ENCODE peak calls at places on chromosomes 1 and 21, in five cellular contexts. W, Q, V, F and C are unnamed samples.

GRCh38 chr1:68361511-68361910 is 88.2 kb downstream of the RPE65 start:
- DNase-seq in W (no peak), Q (no peak), V (no peak), F (peak; percentile 9), C (no peak)

GRCh38 chr1:84885469-84885868 is 7.5 kb downstream of the LPAR3 start:
- DNase-seq in W (no peak), Q (no peak), V (no peak), F (no peak), C (no peak)

GRCh38 chr1:160720366-160720765 is 8.7 kb upstream of the CD48 start:
- DNase-seq in W (no peak), Q (peak; percentile 5), V (no peak), F (peak; percentile 17), C (peak; percentile 50)

GRCh38 chr1:231918239-231919015 is 291.8 kb downstream of the DISC1 start:
- DNase-seq in W (no peak), Q (peak; percentile 79), V (peak; percentile 18), F (peak; percentile 53), C (peak; percentile 80)

GRCh38 chr1:182174202-182174855 is 112.8 kb upstream of the ZNF648 start:
- DNase-seq in W (no peak), Q (no peak), V (peak; percentile 51), F (peak; percentile 69), C (peak; percentile 56)

GRCh38 chr1:2928733-2929325 is 92.4 kb upstream of the ACTRT2 start:
- DNase-seq in W (no peak), Q (no peak), V (no peak), F (no peak), C (no peak)

GRCh38 chr1:36824390-36824861 is 209.9 kb downstream of the GRIK3 start:
- DNase-seq in W (peak; percentile 61), Q (no peak), V (no peak), F (no peak), C (no peak)

GRCh38 chr1:1332774-1333480 is 1.8 kb downstream of the TAS1R3 start:
- DNase-seq in W (no peak), Q (no peak), V (no peak), F (peak; percentile 83), C (peak; percentile 49)

GRCh38 chr1:54028306-54029251 is 10.6 kb upstream of the LDLRAD1 start:
- DNase-seq in W (no peak), Q (peak; percentile 65), V (no peak), F (no peak), C (no peak)

DNA sequence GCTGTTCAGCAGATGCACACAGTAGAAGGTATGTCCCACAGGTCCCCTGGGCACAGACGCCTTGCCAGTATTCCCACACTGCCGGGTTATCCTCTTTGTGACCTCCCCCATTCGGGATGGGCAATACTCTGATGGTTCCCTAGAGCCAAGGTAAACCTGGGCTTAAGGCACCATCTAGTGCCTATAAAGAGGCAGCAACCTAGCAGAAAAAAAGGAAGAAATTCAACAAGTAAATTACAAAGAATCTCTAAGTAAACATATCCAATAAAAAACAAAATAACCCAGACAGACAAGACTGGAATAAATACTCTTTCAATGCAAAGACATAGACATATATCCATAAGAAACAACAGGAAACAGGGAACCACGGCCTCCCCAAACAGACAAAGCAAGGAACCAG is 39.4 kb downstream of the HSF2BP start:
- DNase-seq in W (no peak), Q (no peak), V (no peak), F (peak; percentile 23), C (no peak)
- TF ChIP-seq CTCF in W (no peak), Q (peak; percentile 25), V (peak; percentile 69), F (peak; percentile 6), C (peak; percentile 10)

DNA sequence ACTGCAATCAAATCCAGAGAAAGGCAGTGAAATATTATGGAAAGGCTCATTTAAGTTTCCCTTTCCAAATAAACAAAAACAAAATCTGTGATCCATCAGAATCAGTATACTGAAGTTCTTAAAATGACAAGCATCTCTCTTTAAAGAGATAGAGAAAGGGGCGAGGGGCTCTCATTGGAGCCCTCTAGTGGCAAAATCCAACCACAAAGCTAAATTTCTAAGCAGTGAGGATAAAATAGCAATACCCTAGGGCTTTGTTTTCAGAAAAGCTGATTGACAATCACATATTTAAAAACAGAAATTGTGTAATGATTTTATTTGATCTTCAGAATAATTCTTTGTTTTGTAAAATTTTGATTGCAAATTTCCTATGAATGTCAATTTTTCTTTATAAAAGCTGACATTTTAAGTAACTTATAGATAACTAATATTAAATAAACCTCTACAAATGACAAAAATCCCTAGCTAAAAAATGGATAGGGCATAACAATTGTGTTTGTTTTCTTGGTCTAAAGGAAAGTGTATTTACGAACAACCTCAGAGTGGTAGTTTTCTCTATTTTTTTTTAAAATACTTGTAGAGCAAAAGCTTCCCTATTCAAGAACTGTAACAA is 138.2 kb downstream of the COL24A1 start:
- DNase-seq in W (peak; percentile 25), Q (peak; percentile 51), V (peak; percentile 3), F (peak; percentile 56), C (peak; percentile 25)
- TF ChIP-seq CTCF in W (peak; percentile 89), Q (peak; percentile 88), V (peak; percentile 78), F (peak; percentile 69), C (peak; percentile 68)

DNA sequence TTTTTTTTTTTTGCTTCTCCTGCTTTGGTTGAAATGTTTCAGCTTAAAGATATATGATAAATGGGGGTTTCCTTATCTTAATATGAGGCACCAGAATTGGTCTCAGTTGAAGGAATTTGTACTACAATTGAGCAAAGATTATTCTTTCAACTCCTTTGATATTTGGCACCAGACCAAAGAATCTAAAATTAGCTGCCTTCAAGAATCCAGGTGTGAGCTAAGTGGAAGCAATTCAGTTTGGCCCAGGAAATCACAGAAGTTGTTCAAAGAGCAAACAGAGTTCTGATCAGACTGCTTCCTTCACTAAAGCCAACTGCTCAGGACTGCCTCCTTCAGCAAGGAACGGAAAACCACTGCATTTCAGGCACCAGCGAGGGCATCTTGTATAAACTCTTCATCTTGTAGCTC is 68.3 kb upstream of the BCAR3 start:
- DNase-seq in W (no peak), Q (peak; percentile 60), V (no peak), F (no peak), C (peak; percentile 72)
- TF ChIP-seq CTCF in W (no peak), Q (peak; percentile 62), V (peak; percentile 65), F (no peak), C (peak; percentile 60)

GRCh38 chr1:156095906-156096508 is 13.7 kb upstream of the MEX3A start:
- DNase-seq in W (no peak), Q (no peak), V (peak; percentile 82), F (no peak), C (peak; percentile 85)
- TF ChIP-seq CTCF in W (no peak), Q (no peak), V (peak; percentile 1), F (no peak), C (no peak)

DNA sequence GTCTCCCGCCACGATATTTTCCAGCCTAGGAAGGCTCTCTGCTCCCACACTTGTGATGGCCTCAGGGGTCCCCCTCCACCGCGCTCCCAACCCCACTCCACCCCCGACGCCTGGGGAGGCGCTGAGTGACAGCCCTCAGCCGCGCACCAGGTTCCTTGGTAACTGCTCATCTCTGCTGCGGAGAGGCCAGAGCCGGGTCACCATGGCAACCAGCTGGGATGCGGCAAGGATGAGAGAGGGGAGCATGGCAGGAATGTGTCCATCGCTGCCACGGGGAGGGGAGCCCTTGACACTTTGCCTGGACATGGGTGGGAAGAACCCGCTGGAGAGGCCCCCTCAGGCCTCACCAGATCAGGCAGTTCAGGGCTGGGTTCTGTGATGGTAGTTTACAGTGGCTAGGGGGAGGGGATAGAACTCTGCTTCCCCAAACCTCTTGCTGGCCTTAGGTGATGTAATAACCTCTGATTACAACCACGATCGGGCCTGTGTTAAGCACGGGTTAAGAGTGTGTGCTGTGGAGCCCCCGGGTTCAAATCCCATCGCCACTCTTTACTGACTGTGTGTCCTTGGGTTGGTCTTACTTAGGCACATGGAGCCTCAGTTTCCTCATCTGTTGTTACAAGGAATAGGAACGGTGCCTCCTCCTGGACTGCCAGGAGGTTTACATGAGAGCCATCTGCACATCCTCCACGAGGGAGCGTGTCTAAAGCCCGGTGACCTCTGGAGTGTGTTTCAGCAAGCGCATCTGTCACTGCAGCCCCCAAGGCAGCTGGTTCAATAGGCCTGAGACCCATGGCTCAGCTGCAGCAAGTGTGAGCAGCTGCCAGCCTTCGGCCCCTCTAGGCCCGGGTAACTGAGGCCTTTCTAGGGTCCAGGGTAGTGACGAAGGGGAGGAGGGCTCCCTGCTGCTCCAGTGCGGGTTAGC is 6.3 kb downstream of the KIF17 start:
- DNase-seq in W (peak; percentile 53), Q (no peak), V (no peak), F (no peak), C (no peak)
- TF ChIP-seq CTCF in W (no peak), Q (no peak), V (peak; percentile 18), F (no peak), C (no peak)

DNA sequence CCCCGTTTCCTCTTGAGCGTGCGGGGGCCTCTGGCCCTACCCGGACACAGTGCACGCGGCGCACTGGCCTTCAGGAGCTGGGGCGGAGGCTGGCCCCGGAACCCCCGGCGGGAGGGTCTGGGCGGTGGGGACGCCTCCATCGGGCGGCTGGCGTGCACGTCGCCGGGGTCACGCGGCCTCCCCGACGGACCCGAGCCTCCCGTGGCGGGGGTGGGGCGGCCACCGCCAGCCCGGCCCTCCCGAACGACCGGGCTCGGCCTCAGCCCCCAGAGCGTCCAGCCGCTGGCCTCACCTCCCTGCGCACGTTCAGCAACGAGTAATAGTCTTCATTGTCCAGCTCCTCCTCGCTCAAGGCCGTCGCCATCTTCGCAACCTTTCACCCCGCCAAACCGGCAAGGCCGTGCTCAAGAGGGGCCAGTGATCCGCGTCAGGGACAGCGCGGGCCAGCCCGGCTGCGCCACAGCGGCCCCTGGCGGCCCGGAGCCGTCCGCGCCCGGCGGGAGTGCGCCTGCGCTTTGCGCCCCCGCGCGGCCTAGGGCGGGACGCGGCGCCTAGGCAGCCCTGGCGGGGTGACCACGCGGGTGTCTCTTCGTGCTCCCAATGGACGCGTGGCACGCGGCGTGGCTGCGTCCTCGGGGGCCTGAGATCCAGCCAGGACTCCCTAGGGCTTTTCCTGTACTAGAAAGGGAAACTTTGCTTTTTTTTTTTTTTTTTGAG is at the start of gene DNAJC11:
- DNase-seq in W (peak; percentile 89), Q (peak; percentile 91), V (peak; percentile 50), F (peak; percentile 83), C (peak; percentile 68)
- TF ChIP-seq CTCF in W (peak; percentile 53), Q (peak; percentile 54), V (peak; percentile 99), F (peak; percentile 95), C (peak; percentile 76)

GRCh38 chr1:28885472-28885877 is 28.9 kb upstream of the EPB41 start:
- DNase-seq in W (no peak), Q (no peak), V (no peak), F (no peak), C (no peak)

GRCh38 chr1:28878796-28879195 is 35.6 kb upstream of the EPB41 start:
- DNase-seq in W (no peak), Q (no peak), V (peak; percentile 26), F (no peak), C (peak; percentile 59)

GRCh38 chr1:28885982-28886730 is 28.2 kb upstream of the EPB41 start:
- DNase-seq in W (no peak), Q (no peak), V (no peak), F (no peak), C (no peak)

GRCh38 chr1:28883242-28883616 is 31.1 kb upstream of the EPB41 start:
- DNase-seq in W (no peak), Q (no peak), V (no peak), F (no peak), C (no peak)

GRCh38 chr1:28882009-28882628 is 32.2 kb upstream of the EPB41 start:
- DNase-seq in W (peak; percentile 85), Q (peak; percentile 87), V (peak; percentile 78), F (peak; percentile 93), C (peak; percentile 85)
- TF ChIP-seq CTCF in W (peak; percentile 82), Q (peak; percentile 98), V (peak; percentile 99), F (peak; percentile 97), C (peak; percentile 98)